ENCODE peak calls at places on chromosome 2, in four cellular contexts. F is activated CD4-positive, CD25-positive, alpha-beta regulatory T cell; N is nephron progenitor cell; U is nucleus accumbens. A is an unnamed sample.

GRCh38 chr2:221142341-221142740 is 429.8 kb downstream of the EPHA4 start:
- DNase-seq in F (no peak), N (no peak), U (no peak), A (no peak)

GRCh38 chr2:158989165-158989564 is 20.7 kb downstream of the TANC1 start:
- DNase-seq in U (no peak), F (no peak), N (no peak), A (no peak)

GRCh38 chr2:74440005-74440377 is 1.7 kb downstream of the RTKN start:
- DNase-seq in N (peak), U (peak), F (no peak), A (no peak)

GRCh38 chr2:54772110-54772509 is 48.6 kb downstream of the EML6 start:
- DNase-seq in U (no peak), F (no peak), N (no peak), A (no peak)

GRCh38 chr2:73337828-73338227 is 44.5 kb upstream of the EGR4 start:
- DNase-seq in F (no peak), U (no peak), N (no peak), A (no peak)

GRCh38 chr2:240584486-240585031 is 2.0 kb upstream of the CAPN10 start:
- DNase-seq in N (no peak), U (no peak), F (no peak), A (no peak)

GRCh38 chr2:1210352-1210751 is 202.9 kb upstream of the TPO start:
- DNase-seq in U (no peak), N (no peak), F (no peak), A (no peak)

GRCh38 chr2:219536967-219537366 is 6.6 kb downstream of the CHPF start:
- DNase-seq in N (no peak), U (no peak), F (no peak), A (no peak)

GRCh38 chr2:110097506-110098220 is 18.0 kb downstream of the MALL start:
- DNase-seq in F (no peak), N (no peak), U (no peak), A (no peak)

GRCh38 chr2:152814475-152815030 is 96.1 kb downstream of the ARL6IP6 start:
- DNase-seq in F (no peak), U (no peak), N (no peak), A (no peak)

GRCh38 chr2:105239924-105240323 is 1.6 kb upstream of the GPR45 start:
- DNase-seq in U (no peak), F (no peak), N (no peak), A (no peak)

GRCh38 chr2:88016948-88017779 is 817 bp upstream of the RNU2-63P start:
- DNase-seq in U (no peak), N (peak), F (peak), A (peak)

GRCh38 chr2:18849841-18850578 is 260.6 kb upstream of the NT5C1B start:
- DNase-seq in N (no peak), U (no peak), F (no peak), A (no peak)

GRCh38 chr2:235690082-235690808 is 196.4 kb downstream of the AGAP1 start:
- DNase-seq in U (no peak), N (no peak), F (no peak), A (no peak)

GRCh38 chr2:118907759-118908158 is 34.2 kb upstream of the MARCO start:
- DNase-seq in U (no peak), F (no peak), N (no peak), A (no peak)

GRCh38 chr2:11012131-11012693 is 100.5 kb downstream of the KCNF1 start:
- DNase-seq in U (no peak), N (no peak), F (no peak), A (no peak)

GRCh38 chr2:236636714-236637485 is 67.3 kb downstream of the ACKR3 start:
- DNase-seq in N (no peak), U (no peak), F (no peak), A (no peak)

GRCh38 chr2:119723784-119724467 is 35.8 kb upstream of the PTPN4 start:
- DNase-seq in N (no peak), F (no peak), U (no peak), A (no peak)

GRCh38 chr2:228541794-228542193 is 360.3 kb upstream of the SPHKAP start:
- DNase-seq in U (no peak), F (no peak), N (no peak), A (no peak)

GRCh38 chr2:111687911-111688310 is 196.1 kb downstream of the ANAPC1 start:
- DNase-seq in N (no peak), F (no peak), U (no peak), A (no peak)

GRCh38 chr2:12304494-12305228 is 412.1 kb upstream of the TRIB2 start:
- DNase-seq in F (no peak), U (no peak), N (no peak), A (no peak)

GRCh38 chr2:119659601-119660342 is 19.2 kb upstream of the TMEM177 start:
- DNase-seq in F (no peak), N (peak), U (no peak), A (no peak)

GRCh38 chr2:128754246-128754724 is 435.6 kb upstream of the HS6ST1 start:
- DNase-seq in N (no peak), F (no peak), U (peak), A (peak)

GRCh38 chr2:240435457-240435954 is at the start of gene GPC1:
- DNase-seq in F (no peak), U (peak), N (peak), A (peak)

GRCh38 chr2:120376101-120376500 is 30.2 kb downstream of the INHBB start:
- DNase-seq in U (no peak), F (no peak), N (peak), A (no peak)

GRCh38 chr2:205563646-205564045 is 118.7 kb upstream of the NRP2 start:
- DNase-seq in U (no peak), N (no peak), F (no peak), A (no peak)

GRCh38 chr2:237650455-237650850 is 23.1 kb downstream of the LRRFIP1 start:
- DNase-seq in N (no peak), F (no peak), U (no peak), A (no peak)

GRCh38 chr2:236657215-236657614 is 87.6 kb downstream of the ACKR3 start:
- DNase-seq in F (no peak), U (no peak), N (no peak), A (no peak)

GRCh38 chr2:239296020-239296932 is 104.5 kb downstream of the HDAC4 start:
- DNase-seq in F (no peak), N (no peak), U (no peak), A (no peak)

GRCh38 chr2:170221317-170222288 is 43.7 kb downstream of the MYO3B start:
- DNase-seq in F (no peak), N (no peak), U (no peak), A (no peak)

GRCh38 chr2:102359527-102359926 is 3.9 kb downstream of the IL18R1 start:
- DNase-seq in F (no peak), N (no peak), U (no peak), A (no peak)

GRCh38 chr2:29405266-29405665 is 290.1 kb downstream of the CLIP4 start:
- DNase-seq in N (no peak), U (no peak), F (no peak), A (no peak)

GRCh38 chr2:130165293-130166016 is 15.9 kb downstream of the SMPD4 start:
- DNase-seq in U (no peak), F (no peak), N (no peak), A (no peak)

GRCh38 chr2:236001854-236002253 is 166.3 kb downstream of the GBX2 start:
- DNase-seq in U (no peak), N (no peak), F (no peak), A (no peak)

GRCh38 chr2:207706936-207707860 is 4.2 kb upstream of the CCNYL1 start:
- DNase-seq in N (no peak), U (no peak), F (no peak), A (no peak)

GRCh38 chr2:165957030-165957675 is 3.6 kb upstream of the TTC21B start:
- DNase-seq in F (no peak), U (no peak), N (no peak), A (no peak)